ENCODE peak calls at places on chromosomes 16 and 17, in nine cellular contexts. One of them, this sample, is unnamed.

GRCh38 chr16:87653234-87653633 is 50.9 kb downstream of the JPH3 start:
- DNase-seq in nucleus accumbens: no peak
- DNase-seq in amniotic stem cell: no peak
- DNase-seq in NCI-H774: no peak
- DNase-seq in central memory CD4-positive, alpha-beta T cell: no peak
- DNase-seq in T-helper 1 cell: no peak
- DNase-seq in NCI-H1417: no peak
- DNase-seq in mesenteric fat pad: no peak
- DNase-seq in left cardiac atrium: no peak
- DNase-seq in this sample: peak

GRCh38 chr16:87457724-87458423 is 35.0 kb downstream of the ZCCHC14 start:
- DNase-seq in amniotic stem cell: peak
- DNase-seq in T-helper 1 cell: no peak
- DNase-seq in NCI-H1417: no peak
- DNase-seq in mesenteric fat pad: no peak
- DNase-seq in nucleus accumbens: no peak
- DNase-seq in NCI-H774: no peak
- DNase-seq in left cardiac atrium: no peak
- DNase-seq in central memory CD4-positive, alpha-beta T cell: no peak
- DNase-seq in this sample: no peak

GRCh38 chr16:86569843-86570447 is 3.3 kb downstream of the FOXC2 start:
- DNase-seq in mesenteric fat pad: peak
- DNase-seq in amniotic stem cell: no peak
- DNase-seq in NCI-H774: no peak
- DNase-seq in NCI-H1417: no peak
- DNase-seq in left cardiac atrium: no peak
- DNase-seq in T-helper 1 cell: no peak
- DNase-seq in central memory CD4-positive, alpha-beta T cell: no peak
- DNase-seq in nucleus accumbens: no peak
- DNase-seq in this sample: no peak

GRCh38 chr17:15091825-15092224 is 173.3 kb downstream of the PMP22 start:
- DNase-seq in central memory CD4-positive, alpha-beta T cell: no peak
- DNase-seq in NCI-H774: no peak
- DNase-seq in NCI-H1417: no peak
- DNase-seq in mesenteric fat pad: no peak
- DNase-seq in amniotic stem cell: no peak
- DNase-seq in T-helper 1 cell: no peak
- DNase-seq in left cardiac atrium: no peak
- DNase-seq in nucleus accumbens: no peak
- DNase-seq in this sample: peak

GRCh38 chr17:47694018-47694817 is at the start of gene TBKBP1:
- DNase-seq in central memory CD4-positive, alpha-beta T cell: peak
- DNase-seq in nucleus accumbens: peak
- DNase-seq in amniotic stem cell: no peak
- DNase-seq in T-helper 1 cell: peak
- DNase-seq in NCI-H1417: peak
- DNase-seq in NCI-H774: peak
- DNase-seq in left cardiac atrium: peak
- DNase-seq in mesenteric fat pad: peak
- DNase-seq in this sample: peak

GRCh38 chr16:55453909-55454308 is 25.1 kb upstream of the MMP2 start:
- DNase-seq in T-helper 1 cell: no peak
- DNase-seq in NCI-H1417: no peak
- DNase-seq in mesenteric fat pad: no peak
- DNase-seq in amniotic stem cell: no peak
- DNase-seq in NCI-H774: no peak
- DNase-seq in central memory CD4-positive, alpha-beta T cell: no peak
- DNase-seq in nucleus accumbens: no peak
- DNase-seq in left cardiac atrium: no peak
- DNase-seq in this sample: no peak

GRCh38 chr17:8072339-8072726 is 15.2 kb downstream of the ALOX12B start:
- DNase-seq in nucleus accumbens: no peak
- DNase-seq in mesenteric fat pad: no peak
- DNase-seq in T-helper 1 cell: no peak
- DNase-seq in central memory CD4-positive, alpha-beta T cell: no peak
- DNase-seq in NCI-H1417: no peak
- DNase-seq in left cardiac atrium: no peak
- DNase-seq in amniotic stem cell: no peak
- DNase-seq in NCI-H774: no peak
- DNase-seq in this sample: no peak

GRCh38 chr16:50442221-50442620 is 73.4 kb upstream of the BRD7 start:
- DNase-seq in amniotic stem cell: no peak
- DNase-seq in nucleus accumbens: no peak
- DNase-seq in central memory CD4-positive, alpha-beta T cell: no peak
- DNase-seq in mesenteric fat pad: peak
- DNase-seq in left cardiac atrium: no peak
- DNase-seq in T-helper 1 cell: no peak
- DNase-seq in NCI-H774: no peak
- DNase-seq in NCI-H1417: no peak
- DNase-seq in this sample: no peak

GRCh38 chr17:10295728-10296343 is 77.0 kb downstream of the MYH13 start:
- DNase-seq in nucleus accumbens: peak
- DNase-seq in left cardiac atrium: peak
- DNase-seq in T-helper 1 cell: no peak
- DNase-seq in mesenteric fat pad: no peak
- DNase-seq in NCI-H774: no peak
- DNase-seq in central memory CD4-positive, alpha-beta T cell: no peak
- DNase-seq in amniotic stem cell: peak
- DNase-seq in NCI-H1417: peak
- DNase-seq in this sample: peak

GRCh38 chr17:34199932-34200534 is 55.1 kb upstream of the CCL2 start:
- DNase-seq in nucleus accumbens: peak
- DNase-seq in mesenteric fat pad: no peak
- DNase-seq in left cardiac atrium: peak
- DNase-seq in central memory CD4-positive, alpha-beta T cell: peak
- DNase-seq in NCI-H774: peak
- DNase-seq in T-helper 1 cell: peak
- DNase-seq in amniotic stem cell: peak
- DNase-seq in NCI-H1417: peak
- DNase-seq in this sample: peak

GRCh38 chr17:9432867-9433495 is 142.6 kb downstream of the STX8 start:
- DNase-seq in amniotic stem cell: no peak
- DNase-seq in NCI-H774: no peak
- DNase-seq in T-helper 1 cell: no peak
- DNase-seq in NCI-H1417: no peak
- DNase-seq in left cardiac atrium: no peak
- DNase-seq in nucleus accumbens: no peak
- DNase-seq in central memory CD4-positive, alpha-beta T cell: no peak
- DNase-seq in mesenteric fat pad: no peak
- DNase-seq in this sample: no peak

GRCh38 chr17:17131876-17132275 is 74.3 kb downstream of the PLD6 start:
- DNase-seq in amniotic stem cell: no peak
- DNase-seq in NCI-H1417: no peak
- DNase-seq in mesenteric fat pad: no peak
- DNase-seq in nucleus accumbens: no peak
- DNase-seq in central memory CD4-positive, alpha-beta T cell: no peak
- DNase-seq in NCI-H774: no peak
- DNase-seq in left cardiac atrium: no peak
- DNase-seq in T-helper 1 cell: no peak
- DNase-seq in this sample: no peak

GRCh38 chr16:88569614-88569984 is 604 bp upstream of the ZC3H18 start:
- DNase-seq in left cardiac atrium: peak
- DNase-seq in mesenteric fat pad: no peak
- DNase-seq in NCI-H774: no peak
- DNase-seq in amniotic stem cell: no peak
- DNase-seq in T-helper 1 cell: no peak
- DNase-seq in central memory CD4-positive, alpha-beta T cell: no peak
- DNase-seq in NCI-H1417: no peak
- DNase-seq in nucleus accumbens: peak
- DNase-seq in this sample: no peak

GRCh38 chr17:59366773-59367656 is 35.6 kb downstream of the YPEL2 start:
- DNase-seq in nucleus accumbens: no peak
- DNase-seq in left cardiac atrium: no peak
- DNase-seq in amniotic stem cell: no peak
- DNase-seq in central memory CD4-positive, alpha-beta T cell: peak
- DNase-seq in NCI-H774: peak
- DNase-seq in T-helper 1 cell: no peak
- DNase-seq in mesenteric fat pad: no peak
- DNase-seq in NCI-H1417: no peak
- DNase-seq in this sample: no peak

GRCh38 chr16:3101018-3101840 is 2.1 kb upstream of the ZSCAN10 start:
- DNase-seq in NCI-H774: no peak
- DNase-seq in T-helper 1 cell: no peak
- DNase-seq in mesenteric fat pad: no peak
- DNase-seq in left cardiac atrium: no peak
- DNase-seq in amniotic stem cell: no peak
- DNase-seq in central memory CD4-positive, alpha-beta T cell: peak
- DNase-seq in NCI-H1417: peak
- DNase-seq in nucleus accumbens: no peak
- DNase-seq in this sample: peak

GRCh38 chr16:85902366-85903155 is 3.6 kb downstream of the IRF8 start:
- DNase-seq in NCI-H774: no peak
- DNase-seq in NCI-H1417: no peak
- DNase-seq in T-helper 1 cell: no peak
- DNase-seq in central memory CD4-positive, alpha-beta T cell: peak
- DNase-seq in mesenteric fat pad: no peak
- DNase-seq in nucleus accumbens: no peak
- DNase-seq in left cardiac atrium: no peak
- DNase-seq in amniotic stem cell: no peak
- DNase-seq in this sample: no peak

GRCh38 chr17:50065056-50065455 is 9.1 kb downstream of the ITGA3 start:
- DNase-seq in T-helper 1 cell: no peak
- DNase-seq in amniotic stem cell: no peak
- DNase-seq in central memory CD4-positive, alpha-beta T cell: no peak
- DNase-seq in nucleus accumbens: no peak
- DNase-seq in NCI-H1417: no peak
- DNase-seq in left cardiac atrium: no peak
- DNase-seq in mesenteric fat pad: no peak
- DNase-seq in NCI-H774: no peak
- DNase-seq in this sample: no peak

GRCh38 chr17:40122944-40123810 is 1.4 kb downstream of the MSL1 start:
- DNase-seq in mesenteric fat pad: peak
- DNase-seq in central memory CD4-positive, alpha-beta T cell: peak
- DNase-seq in NCI-H774: peak
- DNase-seq in T-helper 1 cell: peak
- DNase-seq in NCI-H1417: peak
- DNase-seq in left cardiac atrium: peak
- DNase-seq in amniotic stem cell: no peak
- DNase-seq in nucleus accumbens: peak
- DNase-seq in this sample: peak

GRCh38 chr16:21037168-21037567 is 113.5 kb downstream of the DNAH3 start:
- DNase-seq in T-helper 1 cell: no peak
- DNase-seq in NCI-H1417: no peak
- DNase-seq in NCI-H774: no peak
- DNase-seq in mesenteric fat pad: no peak
- DNase-seq in amniotic stem cell: no peak
- DNase-seq in left cardiac atrium: no peak
- DNase-seq in nucleus accumbens: no peak
- DNase-seq in central memory CD4-positive, alpha-beta T cell: no peak
- DNase-seq in this sample: no peak

GRCh38 chr17:1001640-1002411 is 4.9 kb downstream of the TIMM22 start:
- DNase-seq in nucleus accumbens: no peak
- DNase-seq in NCI-H1417: no peak
- DNase-seq in amniotic stem cell: no peak
- DNase-seq in left cardiac atrium: peak
- DNase-seq in NCI-H774: no peak
- DNase-seq in mesenteric fat pad: no peak
- DNase-seq in central memory CD4-positive, alpha-beta T cell: no peak
- DNase-seq in T-helper 1 cell: no peak
- DNase-seq in this sample: no peak

GRCh38 chr16:87252269-87252970 is 64.8 kb downstream of the C16orf95 start:
- DNase-seq in NCI-H774: no peak
- DNase-seq in T-helper 1 cell: no peak
- DNase-seq in mesenteric fat pad: no peak
- DNase-seq in amniotic stem cell: no peak
- DNase-seq in nucleus accumbens: no peak
- DNase-seq in NCI-H1417: no peak
- DNase-seq in central memory CD4-positive, alpha-beta T cell: no peak
- DNase-seq in left cardiac atrium: no peak
- DNase-seq in this sample: no peak

GRCh38 chr17:82105882-82106696 is 8.1 kb upstream of the FASN start:
- DNase-seq in NCI-H1417: peak
- DNase-seq in amniotic stem cell: no peak
- DNase-seq in central memory CD4-positive, alpha-beta T cell: peak
- DNase-seq in T-helper 1 cell: no peak
- DNase-seq in mesenteric fat pad: no peak
- DNase-seq in left cardiac atrium: no peak
- DNase-seq in nucleus accumbens: peak
- DNase-seq in NCI-H774: peak
- DNase-seq in this sample: peak

This sample was measured in NCI-H82.